ENCODE peak calls at places on chromosomes 13 and 19, in six cellular contexts. C, L, K, Y, Q and M are unnamed samples.
A peak's percentile ranks its signal among the peaks of the same experiment; 100 is the strongest.

GRCh38 chr13:49731766-49732165 is 40.5 kb upstream of the EBPL start:
- DNase-seq in C (peak; percentile 77), L (no peak), K (no peak), Y (no peak), Q (peak; percentile 36), M (peak; percentile 7)

GRCh38 chr19:7272856-7273578 is 21.2 kb downstream of the INSR start:
- DNase-seq in C (peak; percentile 21), L (no peak), K (no peak), Y (no peak), Q (no peak), M (no peak)

GRCh38 chr19:29952127-29952526 is 10.1 kb downstream of the URI1 start:
- DNase-seq in C (peak; percentile 52), L (no peak), K (no peak), Y (no peak), Q (no peak), M (no peak)

GRCh38 chr19:57914517-57914916 is 1.9 kb downstream of the ZNF417 start:
- DNase-seq in C (no peak), L (no peak), K (no peak), Y (no peak), Q (no peak), M (no peak)

GRCh38 chr13:90445179-90445578 is 902.3 kb upstream of the MIR17HG start:
- DNase-seq in C (peak; percentile 96), L (no peak), K (no peak), Y (no peak), Q (peak; percentile 83), M (peak; percentile 73)

GRCh38 chr13:52707375-52707774 is 32.2 kb downstream of the CNMD start:
- DNase-seq in C (no peak), L (no peak), K (no peak), Y (no peak), Q (no peak), M (no peak)

GRCh38 chr13:32284927-32285632 is 30.1 kb downstream of the ZAR1L start:
- DNase-seq in C (peak; percentile 86), L (no peak), K (no peak), Y (no peak), Q (peak; percentile 35), M (peak; percentile 15)

GRCh38 chr19:7916137-7916907 is 1.7 kb downstream of the TGFBR3L start:
- DNase-seq in C (peak; percentile 30), L (no peak), K (no peak), Y (no peak), Q (no peak), M (no peak)

GRCh38 chr13:106230450-106230849 is 305.0 kb downstream of the EFNB2 start:
- DNase-seq in C (peak; percentile 62), L (no peak), K (no peak), Y (no peak), Q (peak; percentile 16), M (peak; percentile 54)

GRCh38 chr13:26619321-26619720 is 61.8 kb downstream of the WASF3 start:
- DNase-seq in C (peak; percentile 86), L (no peak), K (no peak), Y (no peak), Q (no peak), M (peak; percentile 8)

GRCh38 chr13:72839831-72840426 is 58.0 kb downstream of the PIBF1 start:
- DNase-seq in C (peak; percentile 64), L (peak; percentile 18), K (no peak), Y (no peak), Q (peak; percentile 26), M (peak; percentile 79)

GRCh38 chr13:20274466-20274865 is 42.3 kb upstream of the GJB6 start:
- DNase-seq in C (no peak), L (no peak), K (no peak), Y (no peak), Q (no peak), M (peak; percentile 57)

GRCh38 chr19:40610396-40611064 is 9.4 kb downstream of the LTBP4 start:
- DNase-seq in C (no peak), L (no peak), K (no peak), Y (no peak), Q (no peak), M (no peak)

GRCh38 chr13:27450921-27451461 is 627 bp upstream of the MTIF3 start:
- DNase-seq in C (peak; percentile 57), L (peak; percentile 13), K (no peak), Y (no peak), Q (no peak), M (peak; percentile 61)

GRCh38 chr13:65307056-65307455 is 1923.1 kb downstream of the PCDH9 start:
- DNase-seq in C (no peak), L (no peak), K (no peak), Y (no peak), Q (no peak), M (no peak)

GRCh38 chr19:50427997-50428425 is 4.7 kb upstream of the MYBPC2 start:
- DNase-seq in C (peak; percentile 64), L (peak; percentile 88), K (no peak), Y (no peak), Q (peak; percentile 30), M (peak; percentile 17)

GRCh38 chr13:77359171-77359570 is 32.3 kb upstream of the MYCBP2 start:
- DNase-seq in C (peak; percentile 33), L (no peak), K (no peak), Y (no peak), Q (no peak), M (no peak)

GRCh38 chr19:18422530-18423191 is 3.5 kb downstream of the SSBP4 start:
- DNase-seq in C (no peak), L (no peak), K (no peak), Y (no peak), Q (no peak), M (no peak)

GRCh38 chr19:48656840-48657474 is 11.0 kb upstream of the CA11 start:
- DNase-seq in C (peak; percentile 91), L (no peak), K (no peak), Y (no peak), Q (peak; percentile 68), M (peak; percentile 68)

GRCh38 chr13:32408296-32408998 is 19.5 kb downstream of the N4BP2L1 start:
- DNase-seq in C (no peak), L (no peak), K (no peak), Y (no peak), Q (no peak), M (no peak)

GRCh38 chr13:38866649-38867048 is 124.0 kb downstream of the STOML3 start:
- DNase-seq in C (no peak), L (no peak), K (no peak), Y (no peak), Q (no peak), M (peak; percentile 29)

GRCh38 chr19:55927991-55928390 is 4.1 kb downstream of the NLRP13 start:
- DNase-seq in C (no peak), L (no peak), K (no peak), Y (no peak), Q (no peak), M (no peak)

GRCh38 chr13:101303512-101303911 is 112.8 kb downstream of the NALCN start:
- DNase-seq in C (no peak), L (no peak), K (no peak), Y (no peak), Q (no peak), M (no peak)

GRCh38 chr19:480016-480855 is 16.1 kb upstream of the MADCAM1 start:
- DNase-seq in C (peak; percentile 72), L (no peak), K (no peak), Y (no peak), Q (no peak), M (no peak)